ENCODE peak calls at places on chromosomes 4 and X, in seven cellular contexts. N is T-helper 22 cell; I is K562; T is osteocyte; F is activated CD4-positive, alpha-beta T cell treated with anti-CD3 and anti-CD28 coated beads, Interleukin-2, amount 50 U/mL, for 1 hour; B is HTR-8/SVneo; M is HEK293T. Z is an unnamed sample.

GRCh38 chr4:162705130-162705803 is 461.4 kb downstream of the NAF1 start:
- DNase-seq in I (no peak), N (no peak), F (no peak), M (no peak), B (no peak), T (no peak), Z (no peak)

GRCh38 chrX:147884958-147885357 is 26.8 kb upstream of the FMR1 start:
- DNase-seq in M (no peak), N (no peak), I (no peak), T (no peak), F (no peak), B (no peak), Z (no peak)

GRCh38 chr4:6340446-6341015 is 70.9 kb downstream of the WFS1 start:
- DNase-seq in B (no peak), F (no peak), T (no peak), N (no peak), I (no peak), M (no peak), Z (no peak)

GRCh38 chr4:147479817-147480216 is 1.1 kb upstream of the EDNRA start:
- DNase-seq in T (no peak), I (no peak), B (no peak), F (no peak), N (no peak), M (no peak), Z (no peak)

GRCh38 chr4:77501240-77501639 is 104.4 kb upstream of the CXCL13 start:
- DNase-seq in I (no peak), F (no peak), N (no peak), T (no peak), M (no peak), B (no peak), Z (no peak)

GRCh38 chr4:146435962-146436361 is 85.8 kb downstream of the SLC10A7 start:
- DNase-seq in F (no peak), I (no peak), N (no peak), T (no peak), B (no peak), M (no peak), Z (no peak)

GRCh38 chr4:14225683-14226207 is 598.2 kb upstream of the BOD1L1 start:
- DNase-seq in M (no peak), B (no peak), I (no peak), F (no peak), T (no peak), N (no peak), Z (no peak)

GRCh38 chr4:7867701-7868429 is 71.8 kb downstream of the AFAP1 start:
- DNase-seq in M (no peak), I (no peak), N (no peak), B (no peak), T (no peak), F (no peak), Z (no peak)

GRCh38 chr4:169369634-169370033 is 98.9 kb upstream of the SH3RF1 start:
- DNase-seq in F (no peak), M (no peak), T (no peak), I (no peak), N (no peak), B (no peak), Z (no peak)

GRCh38 chrX:136192839-136193414 is 45.6 kb downstream of the FHL1 start:
- DNase-seq in F (no peak), B (no peak), N (no peak), I (no peak), M (no peak), T (no peak), Z (no peak)

GRCh38 chr4:185833055-185833598 is 21.1 kb upstream of the SORBS2 start:
- DNase-seq in B (no peak), F (no peak), I (no peak), T (no peak), N (no peak), M (no peak), Z (no peak)

GRCh38 chr4:53917719-53918118 is 146.7 kb downstream of the CHIC2 start:
- DNase-seq in B (no peak), T (no peak), N (no peak), I (no peak), M (no peak), F (no peak), Z (no peak)

GRCh38 chrX:11427082-11428033 is 134.1 kb downstream of the AMELX start:
- DNase-seq in M (no peak), N (no peak), F (no peak), B (no peak), I (peak; percentile 67), T (no peak), Z (peak; percentile 59)

GRCh38 chr4:3375688-3376087 is 66.1 kb upstream of the HGFAC start:
- DNase-seq in T (no peak), B (peak; percentile 70), M (no peak), F (no peak), I (no peak), N (no peak), Z (no peak)

Z was measured in ecto neural progenitor cell.